ENCODE peak calls at places on chromosomes 6 and 20, in ten cellular contexts. F, Z, W, R, T, V, D, G, S and O are unnamed samples.
A peak's percentile ranks its signal among the peaks of the same experiment; 100 is the strongest.

GRCh38 chr20:44208165-44208564 is 2.4 kb downstream of the OSER1 start:
- DNase-seq in F (no peak), Z (peak; percentile 46), W (no peak), R (no peak), T (no peak), V (no peak), D (no peak), G (no peak), S (no peak), O (no peak)

GRCh38 chr6:96116674-96117073 is 100.9 kb downstream of the FUT9 start:
- DNase-seq in F (no peak), Z (peak; percentile 0), W (no peak), R (no peak), T (no peak), V (no peak), D (no peak), G (no peak), S (no peak), O (no peak)

GRCh38 chr6:137342607-137343186 is 123.5 kb upstream of the IFNGR1 start:
- DNase-seq in F (no peak), Z (no peak), W (no peak), R (no peak), T (peak; percentile 9), V (no peak), D (no peak), G (peak; percentile 41), S (no peak), O (no peak)

GRCh38 chr20:37534401-37535157 is 6.9 kb upstream of the BLCAP start:
- DNase-seq in F (no peak), Z (peak; percentile 80), W (no peak), R (no peak), T (no peak), V (peak; percentile 55), D (peak; percentile 78), G (no peak), S (peak; percentile 68), O (no peak)

GRCh38 chr20:44204156-44204831 is 6.3 kb downstream of the OSER1 start:
- DNase-seq in F (no peak), Z (no peak), W (no peak), R (no peak), T (no peak), V (no peak), D (peak; percentile 94), G (no peak), S (no peak), O (peak; percentile 91)

GRCh38 chr20:4592316-4593148 is 129.2 kb upstream of the PRND start:
- DNase-seq in F (no peak), Z (no peak), W (no peak), R (peak; percentile 32), T (peak; percentile 94), V (peak; percentile 60), D (peak; percentile 64), G (peak; percentile 68), S (no peak), O (no peak)

GRCh38 chr6:27791182-27791939 is 120.8 kb downstream of the OR2B2 start:
- DNase-seq in F (peak; percentile 80), Z (peak; percentile 47), W (no peak), R (peak; percentile 63), T (no peak), V (peak; percentile 71), D (peak; percentile 81), G (no peak), S (peak; percentile 82), O (peak; percentile 27)

GRCh38 chr6:39791850-39792500 is at the start of gene DAAM2:
- DNase-seq in F (peak; percentile 87), Z (no peak), W (peak; percentile 87), R (peak; percentile 74), T (peak; percentile 94), V (no peak), D (peak; percentile 79), G (peak; percentile 72), S (peak; percentile 68), O (no peak)

GRCh38 chr6:148760568-148761531 is 14.0 kb downstream of the UST start:
- DNase-seq in F (peak; percentile 93), Z (peak; percentile 84), W (peak; percentile 93), R (peak; percentile 73), T (peak; percentile 38), V (peak; percentile 56), D (peak; percentile 92), G (peak; percentile 65), S (peak; percentile 71), O (no peak)

GRCh38 chr20:59222982-59223610 is 59.5 kb downstream of the ZNF831 start:
- DNase-seq in F (no peak), Z (no peak), W (peak; percentile 77), R (no peak), T (peak; percentile 39), V (no peak), D (peak; percentile 36), G (no peak), S (no peak), O (no peak)

GRCh38 chr6:128518531-128519131 is 1.8 kb downstream of the PTPRK start:
- DNase-seq in F (no peak), Z (no peak), W (no peak), R (no peak), T (no peak), V (no peak), D (peak; percentile 17), G (no peak), S (no peak), O (no peak)

DNA sequence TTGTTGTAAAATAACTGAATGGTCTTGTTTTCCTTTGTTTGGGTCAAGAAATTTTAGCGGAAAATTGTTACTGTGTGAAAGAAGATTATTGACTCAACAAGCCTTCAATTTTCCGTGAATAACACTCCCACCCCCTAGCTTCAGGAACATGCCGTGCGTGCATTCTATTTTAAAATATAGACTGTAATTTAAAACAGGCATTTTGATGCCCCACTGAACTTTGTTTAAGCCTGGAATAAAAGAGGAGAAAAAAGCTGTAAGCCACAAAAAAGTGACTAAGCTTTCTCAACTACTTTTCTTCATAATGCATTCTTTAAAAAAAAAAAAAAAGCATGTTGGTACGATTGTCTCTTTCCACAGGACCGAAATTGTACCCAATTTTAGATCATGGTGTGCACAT is 166.0 kb downstream of the ARID1B start:
- DNase-seq in F (no peak), Z (no peak), W (no peak), R (no peak), T (no peak), V (no peak), D (peak; percentile 74), G (no peak), S (no peak), O (no peak)
- H3K27ac ChIP-seq in F (no peak overlapping the region), Z (no peak overlapping the region), W (no peak overlapping the region), R (no peak overlapping the region), T (no peak overlapping the region), V (peak overlapping the region; percentile 9), D (peak overlapping the region; percentile 68), G (no peak overlapping the region), S (no peak overlapping the region), O (no peak overlapping the region)

GRCh38 chr6:138814179-138814834 is 18.4 kb downstream of the ECT2L start:
- DNase-seq in F (no peak), Z (no peak), W (no peak), R (no peak), T (no peak), V (no peak), D (no peak), G (no peak), S (no peak), O (no peak)
- H3K27ac ChIP-seq in F (no peak overlapping the region), Z (no peak overlapping the region), W (no peak overlapping the region), R (no peak overlapping the region), T (no peak overlapping the region), V (no peak overlapping the region), D (no peak overlapping the region), G (no peak overlapping the region), S (no peak overlapping the region), O (no peak overlapping the region)

DNA sequence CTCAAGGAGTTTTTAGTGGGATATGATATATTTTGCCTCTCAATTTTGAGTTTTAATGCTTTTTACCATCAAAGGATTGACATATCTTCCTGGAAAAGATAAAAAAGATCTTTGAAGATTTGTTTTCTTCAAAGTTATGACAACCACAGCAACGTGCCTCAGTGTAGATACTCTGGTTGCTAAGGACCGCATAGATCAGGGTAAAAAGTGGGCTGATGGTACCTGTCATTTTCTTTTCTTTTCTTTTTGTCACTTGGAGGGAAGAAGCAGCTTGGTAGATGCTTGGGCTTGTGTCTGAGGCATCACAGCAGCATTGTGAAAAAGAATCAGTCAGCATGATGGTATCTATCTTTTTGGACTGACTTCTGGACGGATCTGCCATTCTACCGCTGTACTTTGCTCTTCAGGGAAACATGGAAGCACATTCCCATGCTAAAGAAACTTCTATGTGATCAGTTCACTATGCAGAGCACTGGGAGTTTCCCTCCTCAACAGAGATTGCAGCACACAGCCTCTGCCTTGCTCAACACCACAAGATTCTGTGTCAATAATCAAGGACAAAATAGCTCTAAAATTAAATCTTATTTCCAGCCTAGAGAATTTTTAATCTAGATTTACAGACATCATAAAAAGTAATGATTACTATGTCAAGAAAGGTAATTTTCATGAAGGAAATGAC is 54.8 kb upstream of the SGK1 start:
- DNase-seq in F (peak; percentile 70), Z (no peak), W (peak; percentile 68), R (peak; percentile 41), T (no peak), V (no peak), D (peak; percentile 73), G (peak; percentile 68), S (no peak), O (no peak)
- H3K27ac ChIP-seq in F (peak overlapping the region; percentile 15), Z (no peak overlapping the region), W (peak overlapping the region; percentile 62), R (peak overlapping the region; percentile 17), T (peak overlapping the region; percentile 46), V (peak overlapping the region; percentile 47), D (peak overlapping the region; percentile 65), G (peak overlapping the region; percentile 68), S (peak overlapping the region; percentile 44), O (peak overlapping the region; percentile 25)

GRCh38 chr6:56724455-56724854 is 81.8 kb upstream of the DST start:
- DNase-seq in F (no peak), Z (no peak), W (no peak), R (no peak), T (no peak), V (no peak), D (peak; percentile 75), G (no peak), S (no peak), O (no peak)
- H3K27ac ChIP-seq in F (peak overlapping the region; percentile 75), Z (no peak overlapping the region), W (peak overlapping the region; percentile 56), R (no peak overlapping the region), T (no peak overlapping the region), V (peak overlapping the region; percentile 8), D (peak overlapping the region; percentile 54), G (no peak overlapping the region), S (no peak overlapping the region), O (no peak overlapping the region)